ENCODE peak calls at places on chromosomes 1 and 21, in four cellular contexts. One of them, this sample, is unnamed.
A peak's percentile ranks its signal among the peaks of the same experiment; 100 is the strongest.

GRCh38 chr1:79839882-79840281 is 833.4 kb upstream of the ADGRL4 start:
- DNase-seq in RCC 7860: no peak
- DNase-seq in IMR-90: no peak
- DNase-seq in cerebellar cortex: no peak
- DNase-seq in this sample: no peak

GRCh38 chr1:47223921-47224675 is 7.9 kb downstream of the TAL1 start:
- DNase-seq in cerebellar cortex: no peak
- DNase-seq in IMR-90: no peak
- DNase-seq in RCC 7860: no peak
- DNase-seq in this sample: no peak

GRCh38 chr1:117638759-117639158 is 32.9 kb downstream of the TENT5C start:
- DNase-seq in cerebellar cortex: no peak
- DNase-seq in RCC 7860: no peak
- DNase-seq in IMR-90: no peak
- DNase-seq in this sample: no peak

GRCh38 chr1:79777481-79778219 is 771.1 kb upstream of the ADGRL4 start:
- DNase-seq in RCC 7860: no peak
- DNase-seq in IMR-90: no peak
- DNase-seq in cerebellar cortex: no peak
- DNase-seq in this sample: no peak

GRCh38 chr1:201136696-201137392 is 9.9 kb upstream of the ASCL5 start:
- DNase-seq in cerebellar cortex: no peak
- DNase-seq in IMR-90: no peak
- DNase-seq in RCC 7860: no peak
- DNase-seq in this sample: no peak

GRCh38 chr1:201376464-201377374 is 761 bp downstream of the TNNT2 start:
- DNase-seq in cerebellar cortex: peak; percentile 78
- DNase-seq in IMR-90: peak; percentile 46
- DNase-seq in RCC 7860: peak; percentile 9
- DNase-seq in this sample: no peak

GRCh38 chr1:91774520-91775203 is 111.3 kb downstream of the TGFBR3 start:
- DNase-seq in RCC 7860: no peak
- DNase-seq in cerebellar cortex: no peak
- DNase-seq in IMR-90: peak; percentile 89
- DNase-seq in this sample: no peak

GRCh38 chr1:83692524-83693336 is 306.2 kb downstream of the TTLL7 start:
- DNase-seq in RCC 7860: peak; percentile 19
- DNase-seq in IMR-90: peak; percentile 0
- DNase-seq in cerebellar cortex: no peak
- DNase-seq in this sample: no peak

GRCh38 chr1:178417858-178418257 is 78.9 kb downstream of the CLEC20A start:
- DNase-seq in IMR-90: peak; percentile 91
- DNase-seq in cerebellar cortex: no peak
- DNase-seq in RCC 7860: peak; percentile 77
- DNase-seq in this sample: no peak

GRCh38 chr21:27094182-27094948 is 127.5 kb upstream of the ADAMTS5 start:
- DNase-seq in cerebellar cortex: no peak
- DNase-seq in IMR-90: no peak
- DNase-seq in RCC 7860: no peak
- DNase-seq in this sample: no peak

GRCh38 chr1:226201029-226201593 is 14.6 kb upstream of the ACBD3 start:
- DNase-seq in IMR-90: peak; percentile 9
- DNase-seq in RCC 7860: no peak
- DNase-seq in cerebellar cortex: no peak
- DNase-seq in this sample: no peak

GRCh38 chr1:174713796-174714195 is 266.0 kb downstream of the GPR52 start:
- DNase-seq in RCC 7860: no peak
- DNase-seq in cerebellar cortex: no peak
- DNase-seq in IMR-90: no peak
- DNase-seq in this sample: no peak

GRCh38 chr1:112575154-112575804 is 43.7 kb downstream of the ST7L start:
- DNase-seq in IMR-90: peak; percentile 98
- DNase-seq in RCC 7860: peak; percentile 76
- DNase-seq in cerebellar cortex: no peak
- DNase-seq in this sample: no peak

GRCh38 chr21:25582888-25583287 is 24.4 kb downstream of the MRPL39 start:
- DNase-seq in cerebellar cortex: no peak
- DNase-seq in RCC 7860: no peak
- DNase-seq in IMR-90: no peak
- DNase-seq in this sample: no peak

GRCh38 chr1:179775009-179775408 is 31.9 kb downstream of the FAM163A start:
- DNase-seq in cerebellar cortex: no peak
- DNase-seq in RCC 7860: no peak
- DNase-seq in IMR-90: no peak
- DNase-seq in this sample: no peak

GRCh38 chr1:235639586-235640205 is 9.9 kb downstream of the GNG4 start:
- DNase-seq in IMR-90: no peak
- DNase-seq in RCC 7860: no peak
- DNase-seq in cerebellar cortex: no peak
- DNase-seq in this sample: no peak

GRCh38 chr1:12180315-12180714 is 13.5 kb downstream of the TNFRSF1B start:
- DNase-seq in cerebellar cortex: no peak
- DNase-seq in IMR-90: no peak
- DNase-seq in RCC 7860: no peak
- DNase-seq in this sample: no peak

GRCh38 chr1:25568834-25569598 is 25.6 kb downstream of the LDLRAP1 start:
- DNase-seq in RCC 7860: peak; percentile 87
- DNase-seq in cerebellar cortex: no peak
- DNase-seq in IMR-90: peak; percentile 88
- DNase-seq in this sample: no peak